ENCODE peak calls at places on chromosomes 4 and X, in seven cellular contexts. P is GDM1; O is retina; U is NCI-H2029; Q is naive thymus-derived CD4-positive, alpha-beta T cell; G is NCI-H345; J is HL-60. B is an unnamed sample.

GRCh38 chrX:35890699-35891098 is 28.8 kb upstream of the CFAP47 start:
- DNase-seq in Q (no peak), U (peak), G (peak), O (peak), J (peak), P (peak), B (peak)

GRCh38 chr4:104966349-104967033 is 180.2 kb upstream of the TET2 start:
- DNase-seq in G (no peak), O (no peak), P (peak), J (peak), U (no peak), Q (no peak), B (peak)

GRCh38 chr4:186651624-186652023 is 72.0 kb downstream of the FAT1 start:
- DNase-seq in J (no peak), G (peak), P (no peak), Q (no peak), O (peak), U (peak), B (peak)

GRCh38 chr4:26342328-26343040 is 21.7 kb downstream of the RBPJ start:
- DNase-seq in P (no peak), Q (no peak), J (no peak), U (no peak), O (no peak), G (no peak), B (peak)

GRCh38 chrX:100654256-100654655 is 10.3 kb downstream of the SRPX2 start:
- DNase-seq in O (no peak), Q (no peak), J (no peak), U (no peak), P (no peak), G (no peak), B (peak)

GRCh38 chrX:40496728-40497127 is 84.0 kb upstream of the ATP6AP2 start:
- DNase-seq in O (peak), Q (no peak), P (no peak), J (no peak), U (no peak), G (no peak), B (peak)

GRCh38 chr4:173536808-173537429 is 6.9 kb upstream of the HAND2 start:
- DNase-seq in P (no peak), O (peak), J (no peak), U (no peak), G (no peak), Q (no peak), B (no peak)

GRCh38 chr4:47075919-47076318 is 44.6 kb downstream of the GABRB1 start:
- DNase-seq in J (no peak), U (no peak), O (no peak), P (no peak), G (no peak), Q (no peak), B (no peak)

GRCh38 chr4:147122697-147123472 is 177.2 kb upstream of the TTC29 start:
- DNase-seq in G (no peak), O (no peak), P (no peak), U (no peak), J (no peak), Q (no peak), B (no peak)

GRCh38 chr4:1211951-1212545 is 36.9 kb downstream of the CTBP1 start:
- DNase-seq in J (no peak), P (no peak), Q (no peak), G (no peak), O (no peak), U (no peak), B (no peak)

GRCh38 chrX:48601741-48602394 is 4.6 kb downstream of the WDR13 start:
- DNase-seq in O (no peak), U (no peak), P (no peak), Q (no peak), G (no peak), J (no peak), B (no peak)

GRCh38 chr4:169398294-169398693 is 127.5 kb upstream of the SH3RF1 start:
- DNase-seq in P (no peak), G (no peak), J (no peak), O (no peak), Q (no peak), U (no peak), B (peak)

GRCh38 chr4:145816091-145816490 is 122.5 kb downstream of the ZNF827 start:
- DNase-seq in O (no peak), Q (no peak), P (no peak), G (no peak), J (no peak), U (no peak), B (no peak)

GRCh38 chr4:11635336-11635735 is 206.6 kb upstream of the HS3ST1 start:
- DNase-seq in P (no peak), Q (no peak), J (no peak), U (peak), G (no peak), O (no peak), B (peak)

GRCh38 chrX:50812995-50813842 is 775 bp downstream of the SHROOM4 start:
- DNase-seq in G (no peak), O (peak), Q (no peak), J (peak), P (no peak), U (no peak), B (peak)

GRCh38 chr4:81600511-81601269 is 129.0 kb upstream of the RASGEF1B start:
- DNase-seq in Q (no peak), U (no peak), O (peak), G (no peak), P (no peak), J (no peak), B (no peak)

GRCh38 chr4:17616283-17616682 is 1.8 kb downstream of the MED28 start:
- DNase-seq in Q (no peak), J (no peak), P (no peak), O (no peak), G (no peak), U (no peak), B (no peak)

GRCh38 chrX:37349131-37350033 is at the start of gene PRRG1:
- DNase-seq in J (no peak), Q (peak), P (no peak), U (peak), G (peak), O (peak), B (peak)

GRCh38 chr4:150510176-150510875 is 71.6 kb upstream of the MAB21L2 start:
- DNase-seq in P (no peak), O (no peak), Q (no peak), U (no peak), J (no peak), G (no peak), B (peak)

GRCh38 chrX:1527457-1527856 is 9.5 kb downstream of the P2RY8 start:
- DNase-seq in O (no peak), Q (no peak), U (no peak), P (no peak), G (no peak), J (no peak), B (no peak)

GRCh38 chrX:94524867-94525266 is 850.9 kb downstream of the FAM133A start:
- DNase-seq in J (peak), O (no peak), Q (no peak), P (no peak), G (no peak), U (no peak), B (no peak)

GRCh38 chr4:62644372-62644771 is 1444.2 kb downstream of the ADGRL3 start:
- DNase-seq in G (peak), U (no peak), P (peak), Q (no peak), O (peak), J (peak), B (peak)

GRCh38 chr4:142567620-142568451 is 278.3 kb downstream of the INPP4B start:
- DNase-seq in Q (no peak), O (no peak), P (no peak), G (no peak), J (no peak), U (no peak), B (peak)

GRCh38 chr4:112953295-112953694 is 96.2 kb upstream of the ANK2 start:
- DNase-seq in P (no peak), U (no peak), O (no peak), G (no peak), Q (no peak), J (no peak), B (no peak)

GRCh38 chrX:78029663-78030062 is 60.2 kb upstream of the PGAM4 start:
- DNase-seq in P (no peak), U (no peak), O (peak), Q (no peak), J (peak), G (no peak), B (peak)

GRCh38 chr4:1500231-1500965 is 94.2 kb upstream of the NKX1-1 start:
- DNase-seq in U (no peak), P (no peak), Q (no peak), O (no peak), J (no peak), G (no peak), B (no peak)

B was measured in fibroblast of pulmonary artery.